ENCODE peak calls at places on chromosome 4, in seven cellular contexts. K is neuronal stem cell, J is mesenchymal stem cell, S is trophoblast cell, M is H1, Q is IMR-90, D is mesendoderm. Z is an unnamed sample.

GRCh38 chr4:17576932-17577659 is at the start of gene LAP3:
- DNase-seq in K (peak), D (peak), S (peak), Q (peak), J (peak), M (peak), Z (peak)

GRCh38 chr4:152000518-152000917 is 239.7 kb upstream of the GATB start:
- DNase-seq in Q (no peak), J (no peak), S (no peak), M (no peak), K (no peak), D (no peak), Z (no peak)

GRCh38 chr4:15436515-15436914 is 8.7 kb downstream of the C1QTNF7 start:
- DNase-seq in K (no peak), M (no peak), D (no peak), J (peak), Q (peak), S (no peak), Z (no peak)

GRCh38 chr4:40264995-40265909 is 68.4 kb downstream of the RHOH start:
- DNase-seq in Q (no peak), K (no peak), J (peak), S (peak), M (no peak), D (peak), Z (no peak)

GRCh38 chr4:153564630-153565525 is 98.7 kb downstream of the TMEM131L start:
- DNase-seq in K (peak), Q (peak), D (peak), S (no peak), J (peak), M (no peak), Z (no peak)

GRCh38 chr4:33577798-33578197 is 2666.5 kb downstream of the ARAP2 start:
- DNase-seq in D (no peak), J (no peak), M (no peak), K (no peak), Q (no peak), S (no peak), Z (no peak)

GRCh38 chr4:146371812-146372211 is 149.9 kb downstream of the SLC10A7 start:
- DNase-seq in D (no peak), Q (no peak), K (no peak), M (no peak), J (no peak), S (peak), Z (no peak)

GRCh38 chr4:17866790-17867189 is 56.0 kb downstream of the NCAPG start:
- DNase-seq in K (no peak), S (no peak), Q (no peak), D (no peak), J (no peak), M (no peak), Z (no peak)

GRCh38 chr4:3680656-3681055 is 85.5 kb upstream of the ADRA2C start:
- DNase-seq in Q (no peak), K (no peak), S (no peak), J (no peak), M (no peak), D (no peak), Z (peak)

GRCh38 chr4:3679851-3680311 is 86.3 kb upstream of the ADRA2C start:
- DNase-seq in M (no peak), K (no peak), Q (no peak), S (no peak), J (no peak), D (no peak), Z (peak)

GRCh38 chr4:3679071-3679825 is 86.9 kb upstream of the ADRA2C start:
- DNase-seq in D (no peak), J (no peak), M (no peak), S (no peak), Q (no peak), K (no peak), Z (peak)

GRCh38 chr4:3682236-3683076 is 83.7 kb upstream of the ADRA2C start:
- DNase-seq in K (no peak), D (no peak), M (no peak), J (no peak), Q (no peak), S (no peak), Z (no peak)

GRCh38 chr4:3681191-3681590 is 85.0 kb upstream of the ADRA2C start:
- DNase-seq in Q (no peak), K (no peak), M (no peak), S (no peak), J (no peak), D (no peak), Z (peak)
- H3K18ac ChIP-seq in Q (no peak), K (no peak), M (no peak), S (no peak), J (no peak), D (no peak), Z (no peak)

GRCh38 chr4:101075536-101075935 is 271.8 kb downstream of the PPP3CA start:
- DNase-seq in Q (no peak), M (no peak), K (no peak), D (no peak), S (no peak), J (no peak), Z (no peak)
- H3K18ac ChIP-seq in Q (no peak), M (no peak), K (no peak), D (no peak), S (no peak), J (no peak), Z (no peak)

GRCh38 chr4:111685205-111685604 is 460.0 kb upstream of the FAM241A start:
- DNase-seq in M (no peak), D (no peak), J (no peak), K (no peak), Q (no peak), S (no peak), Z (no peak)
- H3K18ac ChIP-seq in M (no peak), D (no peak), J (no peak), K (no peak), Q (no peak), S (no peak), Z (no peak)

GRCh38 chr4:39026096-39026495 is 6.1 kb downstream of the TMEM156 start:
- DNase-seq in K (no peak), D (no peak), M (no peak), J (no peak), S (no peak), Q (no peak), Z (no peak)
- H3K18ac ChIP-seq in K (no peak), D (no peak), M (no peak), J (no peak), S (no peak), Q (peak), Z (no peak)

GRCh38 chr4:836781-837301 is 10.9 kb upstream of the CPLX1 start:
- DNase-seq in J (no peak), M (no peak), D (no peak), S (no peak), K (no peak), Q (no peak), Z (no peak)
- H3K18ac ChIP-seq in J (no peak), M (no peak), D (no peak), S (no peak), K (peak), Q (no peak), Z (no peak)

GRCh38 chr4:180973894-180974293 is 1269.3 kb upstream of the TENM3 start:
- DNase-seq in M (no peak), K (no peak), J (no peak), S (no peak), Q (no peak), D (no peak), Z (no peak)
- H3K18ac ChIP-seq in M (no peak), K (no peak), J (no peak), S (no peak), Q (no peak), D (no peak), Z (no peak)

DNA sequence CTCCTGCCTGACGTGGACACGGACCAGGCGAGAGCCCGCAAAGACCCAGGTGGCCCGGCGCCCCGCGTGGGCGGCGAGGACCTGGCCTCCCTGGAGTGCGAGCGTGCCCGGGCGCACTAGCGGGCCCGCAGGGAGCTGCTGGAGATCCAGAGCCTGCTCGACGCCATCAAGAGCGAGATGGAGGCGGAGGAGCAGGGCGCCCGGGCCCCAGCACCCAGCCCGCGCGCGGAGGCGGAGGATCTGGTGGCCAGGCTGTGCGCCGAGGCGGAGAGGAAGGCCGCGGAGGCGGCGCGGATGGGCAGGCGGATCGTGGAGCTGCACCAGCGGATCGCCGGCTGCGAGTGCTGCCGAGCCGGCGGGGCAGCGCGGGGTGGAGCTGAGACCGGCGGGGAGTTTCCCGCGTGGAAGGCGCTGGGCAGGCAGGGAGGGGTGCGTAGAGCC is 18.2 kb downstream of the MRFAP1 start:
- DNase-seq in D (no peak), Q (peak), M (no peak), K (no peak), J (peak), S (no peak), Z (peak)
- H3K18ac ChIP-seq in D (no peak), Q (no peak), M (peak), K (peak), J (peak), S (no peak), Z (peak)

GRCh38 chr4:148118628-148119027 is 323.6 kb downstream of the NR3C2 start:
- DNase-seq in S (no peak), Q (no peak), K (no peak), D (no peak), J (no peak), M (no peak), Z (no peak)

GRCh38 chr4:148118179-148118578 is 324.0 kb downstream of the NR3C2 start:
- DNase-seq in D (no peak), Q (no peak), M (no peak), S (no peak), J (no peak), K (no peak), Z (no peak)

GRCh38 chr4:148114436-148114835 is 327.8 kb downstream of the NR3C2 start:
- DNase-seq in K (no peak), J (no peak), Q (no peak), M (no peak), S (no peak), D (no peak), Z (no peak)

GRCh38 chr4:148116264-148116663 is 325.9 kb downstream of the NR3C2 start:
- DNase-seq in M (no peak), D (no peak), K (no peak), S (peak), Q (peak), J (no peak), Z (no peak)

DNA sequence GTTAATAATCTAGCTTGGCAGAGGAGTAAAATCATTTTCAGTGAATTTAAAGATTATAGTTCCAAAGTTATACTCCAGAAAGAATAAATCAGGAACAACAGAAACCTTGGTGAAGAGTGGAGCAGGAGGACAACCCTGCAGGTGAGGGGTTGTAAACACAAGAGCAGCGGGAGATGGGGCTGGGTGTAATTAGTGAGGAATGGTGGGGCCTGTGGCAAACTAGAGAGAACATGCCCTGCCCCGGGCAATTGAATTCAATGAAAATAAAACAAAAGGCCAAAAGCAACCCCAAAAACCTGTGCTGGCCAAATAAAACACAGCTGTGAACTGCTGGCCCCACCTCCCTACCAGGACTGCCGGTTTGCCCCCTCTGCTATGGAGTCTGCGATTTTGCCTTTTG is 325.2 kb downstream of the NR3C2 start:
- DNase-seq in K (no peak), D (peak), S (no peak), Q (no peak), J (no peak), M (no peak), Z (no peak)
- H3K18ac ChIP-seq in K (no peak), D (no peak), S (no peak), Q (no peak), J (no peak), M (no peak), Z (no peak)

GRCh38 chr4:47719576-47719975 is 118.3 kb downstream of the CORIN start:
- DNase-seq in Q (no peak), S (no peak), D (no peak), J (no peak), K (no peak), M (no peak), Z (no peak)

GRCh38 chr4:47717173-47717572 is 120.7 kb downstream of the CORIN start:
- DNase-seq in M (no peak), Q (no peak), S (no peak), J (no peak), D (peak), K (no peak), Z (no peak)

GRCh38 chr4:47722176-47722575 is 115.7 kb downstream of the CORIN start:
- DNase-seq in M (no peak), D (no peak), Q (no peak), J (no peak), K (no peak), S (no peak), Z (no peak)

GRCh38 chr4:47718691-47719090 is 119.2 kb downstream of the CORIN start:
- DNase-seq in Q (no peak), K (no peak), M (no peak), S (no peak), J (peak), D (no peak), Z (no peak)

GRCh38 chr4:47720787-47721186 is 117.1 kb downstream of the CORIN start:
- DNase-seq in K (no peak), S (no peak), M (no peak), D (no peak), J (no peak), Q (no peak), Z (no peak)
- H3K18ac ChIP-seq in K (no peak), S (no peak), M (no peak), D (no peak), J (no peak), Q (no peak), Z (no peak)